ENCODE peak calls at places on chromosomes 1 and 21, in six cellular contexts. K, H, V, A, C and W are unnamed samples.

GRCh38 chr1:32878183-32878582 is 7.5 kb upstream of the FNDC5 start:
- DNase-seq in K (no peak), H (peak; percentile 44), V (no peak), A (no peak), C (peak; percentile 34), W (peak; percentile 66)

GRCh38 chr1:87091425-87091824 is 177.0 kb downstream of the HS2ST1 start:
- DNase-seq in K (no peak), H (no peak), V (no peak), A (no peak), C (no peak), W (no peak)

GRCh38 chr1:48817505-48818114 is 40.9 kb upstream of the BEND5 start:
- DNase-seq in K (peak; percentile 51), H (peak; percentile 77), V (peak; percentile 83), A (peak; percentile 55), C (peak; percentile 73), W (peak; percentile 68)

GRCh38 chr1:216653001-216653400 is 70.2 kb downstream of the ESRRG start:
- DNase-seq in K (no peak), H (no peak), V (no peak), A (no peak), C (no peak), W (no peak)

GRCh38 chr1:159853417-159853816 is 9.0 kb downstream of the VSIG8 start:
- DNase-seq in K (no peak), H (no peak), V (no peak), A (no peak), C (no peak), W (peak; percentile 68)

GRCh38 chr21:45450741-45451740 is 46.1 kb downstream of the COL18A1 start:
- DNase-seq in K (no peak), H (no peak), V (no peak), A (no peak), C (no peak), W (no peak)

GRCh38 chr1:205293350-205294074 is 28.0 kb downstream of the NUAK2 start:
- DNase-seq in K (no peak), H (no peak), V (no peak), A (no peak), C (no peak), W (peak; percentile 32)

GRCh38 chr1:166166400-166166699 is 451 bp downstream of the FAM78B start:
- DNase-seq in K (no peak), H (peak; percentile 44), V (no peak), A (no peak), C (no peak), W (no peak)

GRCh38 chr1:119953266-119953998 is 57.1 kb upstream of the ADAM30 start:
- DNase-seq in K (no peak), H (no peak), V (no peak), A (no peak), C (no peak), W (no peak)

GRCh38 chr1:243798726-243799125 is 51.3 kb downstream of the AKT3 start:
- DNase-seq in K (no peak), H (no peak), V (no peak), A (no peak), C (peak; percentile 96), W (peak; percentile 96)

GRCh38 chr21:35424122-35424521 is 375.0 kb upstream of the RUNX1 start:
- DNase-seq in K (no peak), H (no peak), V (no peak), A (no peak), C (no peak), W (peak; percentile 18)

GRCh38 chr1:228163004-228163753 is 2.4 kb upstream of the IBA57 start:
- DNase-seq in K (no peak), H (no peak), V (peak; percentile 19), A (no peak), C (no peak), W (peak; percentile 52)

GRCh38 chr21:25835397-25835796 is 100.6 kb downstream of the GABPA start:
- DNase-seq in K (no peak), H (peak; percentile 2), V (no peak), A (no peak), C (no peak), W (no peak)

GRCh38 chr1:145983959-145984830 is 12.2 kb downstream of the TXNIP start:
- DNase-seq in K (no peak), H (no peak), V (no peak), A (peak; percentile 96), C (no peak), W (peak; percentile 40)

GRCh38 chr1:21174638-21175323 is 1.9 kb downstream of the EIF4G3 start:
- DNase-seq in K (no peak), H (no peak), V (no peak), A (no peak), C (peak; percentile 27), W (peak; percentile 86)

GRCh38 chr1:247748041-247748440 is at the start of gene OR14A2:
- DNase-seq in K (no peak), H (no peak), V (no peak), A (no peak), C (no peak), W (no peak)

GRCh38 chr1:244049142-244049968 is 1.7 kb upstream of the ZBTB18 start:
- DNase-seq in K (peak; percentile 73), H (peak; percentile 83), V (peak; percentile 61), A (peak; percentile 37), C (peak; percentile 38), W (peak; percentile 60)

GRCh38 chr1:158019177-158019868 is 25.9 kb downstream of the KIRREL1 start:
- DNase-seq in K (no peak), H (peak; percentile 82), V (peak; percentile 94), A (no peak), C (peak; percentile 96), W (peak; percentile 94)

GRCh38 chr1:19423130-19423529 is 62.2 kb downstream of the CAPZB start:
- DNase-seq in K (no peak), H (no peak), V (no peak), A (no peak), C (no peak), W (peak; percentile 65)

GRCh38 chr1:112762541-112763141 is 47.5 kb upstream of the PPM1J start:
- DNase-seq in K (no peak), H (peak; percentile 20), V (peak; percentile 36), A (no peak), C (peak; percentile 39), W (peak; percentile 22)

GRCh38 chr1:115771847-115772457 is 3.4 kb upstream of the CASQ2 start:
- DNase-seq in K (peak; percentile 68), H (peak; percentile 86), V (peak; percentile 97), A (peak; percentile 67), C (peak; percentile 97), W (peak; percentile 94)

GRCh38 chr1:96234299-96234698 is 487.3 kb upstream of the PTBP2 start:
- DNase-seq in K (no peak), H (no peak), V (no peak), A (no peak), C (peak; percentile 58), W (peak; percentile 23)

GRCh38 chr1:183832472-183832871 is 27.6 kb downstream of the RGL1 start:
- DNase-seq in K (no peak), H (no peak), V (no peak), A (no peak), C (no peak), W (no peak)

GRCh38 chr1:156586323-156586722 is 5.3 kb upstream of the NAXE start:
- DNase-seq in K (no peak), H (no peak), V (no peak), A (no peak), C (no peak), W (no peak)

GRCh38 chr1:207219979-207220889 is 101.2 kb upstream of the CD55 start:
- DNase-seq in K (no peak), H (no peak), V (peak; percentile 60), A (no peak), C (no peak), W (no peak)
- H3K27ac ChIP-seq in K (peak overlapping the region; percentile 90), H (no peak overlapping the region), V (no peak overlapping the region), A (no peak overlapping the region), C (no peak overlapping the region), W (no peak overlapping the region)

GRCh38 chr1:44717653-44718052 is 13.3 kb downstream of the RNU5D-1 start:
- DNase-seq in K (no peak), H (no peak), V (no peak), A (no peak), C (no peak), W (no peak)
- H3F3A ChIP-seq in K (peaks cover 19% of the 10 kb centered on the region), H (peaks cover 8% of the 10 kb centered on the region), V (peaks cover 3% of the 10 kb centered on the region), A (peaks cover 40% of the 10 kb centered on the region), C (peaks cover 3% of the 10 kb centered on the region), W (peaks cover 12% of the 10 kb centered on the region)

GRCh38 chr1:235054961-235055360 is 73.7 kb downstream of the TOMM20 start:
- DNase-seq in K (no peak), H (no peak), V (no peak), A (no peak), C (no peak), W (no peak)

GRCh38 chr1:235058695-235059094 is 69.9 kb downstream of the TOMM20 start:
- DNase-seq in K (no peak), H (no peak), V (no peak), A (no peak), C (no peak), W (no peak)

GRCh38 chr1:235059221-235059620 is 69.4 kb downstream of the TOMM20 start:
- DNase-seq in K (no peak), H (no peak), V (no peak), A (no peak), C (no peak), W (no peak)

GRCh38 chr1:235056937-235057336 is 71.7 kb downstream of the TOMM20 start:
- DNase-seq in K (no peak), H (no peak), V (no peak), A (no peak), C (peak; percentile 17), W (peak; percentile 42)

GRCh38 chr1:235057385-235058306 is 71.0 kb downstream of the TOMM20 start:
- DNase-seq in K (no peak), H (no peak), V (no peak), A (no peak), C (no peak), W (no peak)
- TF ChIP-seq EZH2phosphoT487 in K (no peak), H (no peak), V (no peak), A (no peak), C (no peak), W (no peak)

DNA sequence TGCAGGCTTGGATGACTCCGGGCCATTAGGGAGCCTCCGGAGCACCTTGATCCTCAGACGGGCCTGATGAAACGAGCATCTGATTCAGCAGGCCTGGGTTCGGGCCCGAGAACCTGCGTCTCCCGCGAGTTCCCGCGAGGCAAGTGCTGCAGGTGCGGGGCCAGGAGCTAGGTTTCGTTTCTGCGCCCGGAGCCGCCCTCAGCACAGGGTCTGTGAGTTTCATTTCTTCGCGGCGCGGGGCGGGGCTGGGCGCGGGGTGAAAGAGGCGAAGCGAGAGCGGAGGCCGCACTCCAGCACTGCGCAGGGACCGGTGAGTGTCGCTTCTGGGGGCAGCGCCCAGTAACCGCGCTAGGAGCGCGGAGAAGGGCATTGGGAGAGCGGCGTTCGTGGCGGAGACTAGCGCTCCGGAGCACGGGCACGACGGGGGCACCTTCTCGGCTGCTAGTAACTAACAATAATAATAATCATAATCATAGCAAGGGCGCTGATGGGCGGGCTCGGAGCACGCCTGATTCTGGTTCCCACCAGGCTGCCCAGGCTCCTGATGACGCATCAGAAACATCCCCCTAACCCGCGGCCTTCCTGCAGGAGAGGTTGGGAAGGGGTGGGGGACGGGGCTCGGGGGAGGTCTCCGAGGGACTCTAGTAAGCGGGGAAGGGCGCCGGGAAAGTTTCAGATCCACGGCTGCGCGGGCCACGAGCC is at the start of gene MX1:
- DNase-seq in K (peak; percentile 41), H (peak; percentile 52), V (peak; percentile 75), A (peak; percentile 98), C (peak; percentile 55), W (peak; percentile 58)
- H3K27ac ChIP-seq in K (no peak within 1 kb of the TSS), H (no peak within 1 kb of the TSS), V (no peak within 1 kb of the TSS), A (peak within 1 kb of the TSS; percentile 33), C (peak within 1 kb of the TSS; percentile 5), W (no peak within 1 kb of the TSS)